ENCODE peak calls at places on chromosomes 16 and 17, in ten cellular contexts. One of them, this sample, is unnamed.

GRCh38 chr16:49516382-49517036 is 142.9 kb downstream of the C16orf78 start:
- DNase-seq in progenitor cell of endocrine pancreas: no peak
- DNase-seq in pons: no peak
- DNase-seq in tibial artery: no peak
- DNase-seq in heart left ventricle: no peak
- DNase-seq in anterior cingulate cortex: no peak
- DNase-seq in A549: no peak
- DNase-seq in stimulated activated CD8-positive, alpha-beta memory T cell treated with anti-CD3 and anti-CD28 coated beads, Interleukin-7, amount 100 ng/mL, for 1 hour: no peak
- DNase-seq in NCI-H345: no peak
- DNase-seq in Right ventricle myocardium inferior: no peak
- DNase-seq in this sample: no peak

GRCh38 chr17:2058521-2059124 is 3.7 kb downstream of the HIC1 start:
- DNase-seq in progenitor cell of endocrine pancreas: no peak
- DNase-seq in pons: no peak
- DNase-seq in tibial artery: no peak
- DNase-seq in heart left ventricle: peak; percentile 83
- DNase-seq in anterior cingulate cortex: no peak
- DNase-seq in A549: peak; percentile 80
- DNase-seq in stimulated activated CD8-positive, alpha-beta memory T cell treated with anti-CD3 and anti-CD28 coated beads, Interleukin-7, amount 100 ng/mL, for 1 hour: no peak
- DNase-seq in NCI-H345: no peak
- DNase-seq in Right ventricle myocardium inferior: peak; percentile 92
- DNase-seq in this sample: peak; percentile 75

GRCh38 chr17:82948081-82948511 is 108.3 kb upstream of the ZNF750 start:
- DNase-seq in progenitor cell of endocrine pancreas: no peak
- DNase-seq in pons: no peak
- DNase-seq in tibial artery: peak; percentile 42
- DNase-seq in heart left ventricle: no peak
- DNase-seq in anterior cingulate cortex: no peak
- DNase-seq in A549: no peak
- DNase-seq in stimulated activated CD8-positive, alpha-beta memory T cell treated with anti-CD3 and anti-CD28 coated beads, Interleukin-7, amount 100 ng/mL, for 1 hour: no peak
- DNase-seq in NCI-H345: no peak
- DNase-seq in Right ventricle myocardium inferior: no peak
- DNase-seq in this sample: peak; percentile 7

GRCh38 chr17:55660171-55660886 is 62.3 kb downstream of the TMEM100 start:
- DNase-seq in progenitor cell of endocrine pancreas: no peak
- DNase-seq in pons: no peak
- DNase-seq in tibial artery: no peak
- DNase-seq in heart left ventricle: no peak
- DNase-seq in anterior cingulate cortex: no peak
- DNase-seq in A549: no peak
- DNase-seq in stimulated activated CD8-positive, alpha-beta memory T cell treated with anti-CD3 and anti-CD28 coated beads, Interleukin-7, amount 100 ng/mL, for 1 hour: no peak
- DNase-seq in NCI-H345: no peak
- DNase-seq in Right ventricle myocardium inferior: no peak
- DNase-seq in this sample: peak; percentile 57

GRCh38 chr17:76682306-76682705 is 28.5 kb downstream of the MXRA7 start:
- DNase-seq in progenitor cell of endocrine pancreas: no peak
- DNase-seq in pons: no peak
- DNase-seq in tibial artery: no peak
- DNase-seq in heart left ventricle: peak; percentile 80
- DNase-seq in anterior cingulate cortex: no peak
- DNase-seq in A549: no peak
- DNase-seq in stimulated activated CD8-positive, alpha-beta memory T cell treated with anti-CD3 and anti-CD28 coated beads, Interleukin-7, amount 100 ng/mL, for 1 hour: no peak
- DNase-seq in NCI-H345: no peak
- DNase-seq in Right ventricle myocardium inferior: no peak
- DNase-seq in this sample: peak; percentile 75

GRCh38 chr17:75011788-75012319 is 616 bp upstream of the MRPL58 start:
- DNase-seq in progenitor cell of endocrine pancreas: no peak
- DNase-seq in pons: peak; percentile 64
- DNase-seq in tibial artery: peak; percentile 78
- DNase-seq in heart left ventricle: peak; percentile 76
- DNase-seq in anterior cingulate cortex: no peak
- DNase-seq in A549: no peak
- DNase-seq in stimulated activated CD8-positive, alpha-beta memory T cell treated with anti-CD3 and anti-CD28 coated beads, Interleukin-7, amount 100 ng/mL, for 1 hour: no peak
- DNase-seq in NCI-H345: no peak
- DNase-seq in Right ventricle myocardium inferior: no peak
- DNase-seq in this sample: peak; percentile 86

GRCh38 chr17:35312790-35313711 is 60.4 kb downstream of the SLFN11 start:
- DNase-seq in progenitor cell of endocrine pancreas: no peak
- DNase-seq in pons: peak; percentile 70
- DNase-seq in tibial artery: peak; percentile 68
- DNase-seq in heart left ventricle: peak; percentile 44
- DNase-seq in anterior cingulate cortex: no peak
- DNase-seq in A549: peak; percentile 77
- DNase-seq in stimulated activated CD8-positive, alpha-beta memory T cell treated with anti-CD3 and anti-CD28 coated beads, Interleukin-7, amount 100 ng/mL, for 1 hour: peak; percentile 60
- DNase-seq in NCI-H345: peak; percentile 48
- DNase-seq in Right ventricle myocardium inferior: peak; percentile 74
- DNase-seq in this sample: peak; percentile 37

GRCh38 chr17:80817861-80818260 is 173.8 kb upstream of the CHMP6 start:
- DNase-seq in progenitor cell of endocrine pancreas: no peak
- DNase-seq in pons: no peak
- DNase-seq in tibial artery: no peak
- DNase-seq in heart left ventricle: no peak
- DNase-seq in anterior cingulate cortex: no peak
- DNase-seq in A549: no peak
- DNase-seq in stimulated activated CD8-positive, alpha-beta memory T cell treated with anti-CD3 and anti-CD28 coated beads, Interleukin-7, amount 100 ng/mL, for 1 hour: no peak
- DNase-seq in NCI-H345: no peak
- DNase-seq in Right ventricle myocardium inferior: no peak
- DNase-seq in this sample: no peak

GRCh38 chr16:89658221-89658879 is 714 bp downstream of the SPATA33 start:
- DNase-seq in progenitor cell of endocrine pancreas: no peak
- DNase-seq in pons: no peak
- DNase-seq in tibial artery: no peak
- DNase-seq in heart left ventricle: peak; percentile 24
- DNase-seq in anterior cingulate cortex: no peak
- DNase-seq in A549: no peak
- DNase-seq in stimulated activated CD8-positive, alpha-beta memory T cell treated with anti-CD3 and anti-CD28 coated beads, Interleukin-7, amount 100 ng/mL, for 1 hour: no peak
- DNase-seq in NCI-H345: no peak
- DNase-seq in Right ventricle myocardium inferior: peak; percentile 52
- DNase-seq in this sample: no peak

GRCh38 chr17:48054238-48055185 is 6.4 kb downstream of the NFE2L1 start:
- DNase-seq in progenitor cell of endocrine pancreas: peak; percentile 72
- DNase-seq in pons: peak; percentile 50
- DNase-seq in tibial artery: peak; percentile 88
- DNase-seq in heart left ventricle: peak; percentile 88
- DNase-seq in anterior cingulate cortex: peak; percentile 88
- DNase-seq in A549: no peak
- DNase-seq in stimulated activated CD8-positive, alpha-beta memory T cell treated with anti-CD3 and anti-CD28 coated beads, Interleukin-7, amount 100 ng/mL, for 1 hour: no peak
- DNase-seq in NCI-H345: peak; percentile 16
- DNase-seq in Right ventricle myocardium inferior: peak; percentile 85
- DNase-seq in this sample: peak; percentile 83

GRCh38 chr17:11278186-11278983 is 37.4 kb downstream of the SHISA6 start:
- DNase-seq in progenitor cell of endocrine pancreas: no peak
- DNase-seq in pons: no peak
- DNase-seq in tibial artery: no peak
- DNase-seq in heart left ventricle: no peak
- DNase-seq in anterior cingulate cortex: no peak
- DNase-seq in A549: no peak
- DNase-seq in stimulated activated CD8-positive, alpha-beta memory T cell treated with anti-CD3 and anti-CD28 coated beads, Interleukin-7, amount 100 ng/mL, for 1 hour: no peak
- DNase-seq in NCI-H345: no peak
- DNase-seq in Right ventricle myocardium inferior: no peak
- DNase-seq in this sample: no peak